ENCODE peak calls at places on chromosomes 2 and 18, in six cellular contexts. Y is HepG2, D is IMR-90, C is A549, V is K562, Z is GM12878. H is an unnamed sample.

GRCh38 chr18:13551305-13551603 is 175.1 kb downstream of the FAM210A start:
- DNase-seq in Y (no peak), Z (no peak), C (no peak), D (no peak), V (no peak), H (no peak)

GRCh38 chr2:174673876-174674275 is 76.3 kb upstream of the WIPF1 start:
- DNase-seq in Z (no peak), V (no peak), C (no peak), D (peak; percentile 59), Y (no peak), H (no peak)

GRCh38 chr2:197515798-197516761 is at the start of gene MOB4:
- DNase-seq in D (peak; percentile 93), C (peak; percentile 73), V (peak; percentile 93), Z (peak; percentile 82), Y (peak; percentile 93), H (peak; percentile 93)

GRCh38 chr2:103353754-103354153 is 591.9 kb downstream of the TMEM182 start:
- DNase-seq in Z (no peak), Y (no peak), C (no peak), V (peak; percentile 21), D (no peak), H (no peak)

GRCh38 chr2:212811946-212812345 is 273.3 kb upstream of the ERBB4 start:
- DNase-seq in Z (no peak), C (no peak), Y (no peak), D (no peak), V (no peak), H (no peak)

GRCh38 chr2:238376884-238377391 is 49.8 kb upstream of the ASB1 start:
- DNase-seq in Z (no peak), D (peak; percentile 30), C (no peak), V (no peak), Y (no peak), H (no peak)

GRCh38 chr18:35143615-35144596 is 96.9 kb upstream of the ZNF397 start:
- DNase-seq in D (peak; percentile 55), Z (no peak), Y (peak; percentile 47), V (peak; percentile 76), C (peak; percentile 19), H (peak; percentile 87)

GRCh38 chr2:133040175-133040574 is 370.2 kb upstream of the LYPD1 start:
- DNase-seq in C (no peak), Y (no peak), D (peak; percentile 76), Z (no peak), V (no peak), H (no peak)

GRCh38 chr2:38421274-38422056 is 44.4 kb upstream of the ATL2 start:
- DNase-seq in D (no peak), V (no peak), Y (no peak), C (no peak), Z (no peak), H (no peak)

GRCh38 chr2:211117026-211117425 is 560.6 kb downstream of the CPS1 start:
- DNase-seq in Z (no peak), Y (no peak), C (no peak), D (no peak), V (no peak), H (no peak)

GRCh38 chr18:49573835-49574234 is 12.0 kb downstream of the LIPG start:
- DNase-seq in V (no peak), C (no peak), D (no peak), Y (no peak), Z (no peak), H (no peak)

GRCh38 chr2:25323042-25323514 is 18.6 kb downstream of the DNMT3A start:
- DNase-seq in Y (no peak), Z (no peak), C (no peak), V (no peak), D (peak; percentile 45), H (no peak)

GRCh38 chr2:186561467-186562208 is 28.2 kb upstream of the ITGAV start:
- DNase-seq in C (no peak), V (no peak), D (no peak), Z (no peak), Y (peak; percentile 90), H (no peak)

GRCh38 chr2:181471783-181472182 is 14.6 kb downstream of the ITGA4 start:
- DNase-seq in Y (no peak), D (no peak), V (no peak), Z (no peak), C (no peak), H (no peak)

GRCh38 chr2:164015328-164016123 is 279.7 kb upstream of the FIGN start:
- DNase-seq in V (no peak), Y (no peak), C (no peak), Z (peak; percentile 96), D (no peak), H (no peak)

GRCh38 chr2:216350214-216350789 is 22.0 kb downstream of the MARCHF4 start:
- DNase-seq in Z (no peak), D (peak; percentile 81), C (no peak), V (peak; percentile 12), Y (no peak), H (no peak)

GRCh38 chr18:48263913-48264506 is 145.2 kb downstream of the ZBTB7C start:
- DNase-seq in Z (no peak), Y (no peak), V (no peak), D (no peak), C (no peak), H (no peak)

GRCh38 chr2:174544156-174544555 is 53.4 kb downstream of the WIPF1 start:
- DNase-seq in C (no peak), V (no peak), Y (peak; percentile 24), Z (no peak), D (no peak), H (no peak)

GRCh38 chr2:44086639-44087036 is 82.0 kb upstream of the PPM1B start:
- DNase-seq in D (no peak), Y (no peak), C (no peak), Z (no peak), V (no peak), H (no peak)

GRCh38 chr2:239329284-239329971 is 71.4 kb downstream of the HDAC4 start:
- DNase-seq in V (no peak), Z (no peak), C (no peak), D (peak; percentile 41), Y (no peak), H (no peak)

GRCh38 chr2:110101280-110101844 is 14.3 kb downstream of the MALL start:
- DNase-seq in D (peak; percentile 100), C (peak; percentile 68), Z (no peak), Y (peak; percentile 77), V (peak; percentile 3), H (no peak)

GRCh38 chr2:128644156-128644555 is 325.5 kb upstream of the HS6ST1 start:
- DNase-seq in C (no peak), D (no peak), Z (no peak), Y (no peak), V (no peak), H (no peak)
- TF ChIP-seq BHLHE40 in C (no peak), D (no peak), Z (no peak), Y (no peak), V (no peak), H (no peak)

GRCh38 chr2:172782506-172783090 is 47.0 kb downstream of the RAPGEF4 start:
- DNase-seq in V (no peak), Z (no peak), D (peak; percentile 31), C (no peak), Y (no peak), H (no peak)
- TF ChIP-seq BHLHE40 in V (no peak), Z (no peak), D (peak; percentile 28), C (no peak), Y (no peak), H (no peak)

DNA sequence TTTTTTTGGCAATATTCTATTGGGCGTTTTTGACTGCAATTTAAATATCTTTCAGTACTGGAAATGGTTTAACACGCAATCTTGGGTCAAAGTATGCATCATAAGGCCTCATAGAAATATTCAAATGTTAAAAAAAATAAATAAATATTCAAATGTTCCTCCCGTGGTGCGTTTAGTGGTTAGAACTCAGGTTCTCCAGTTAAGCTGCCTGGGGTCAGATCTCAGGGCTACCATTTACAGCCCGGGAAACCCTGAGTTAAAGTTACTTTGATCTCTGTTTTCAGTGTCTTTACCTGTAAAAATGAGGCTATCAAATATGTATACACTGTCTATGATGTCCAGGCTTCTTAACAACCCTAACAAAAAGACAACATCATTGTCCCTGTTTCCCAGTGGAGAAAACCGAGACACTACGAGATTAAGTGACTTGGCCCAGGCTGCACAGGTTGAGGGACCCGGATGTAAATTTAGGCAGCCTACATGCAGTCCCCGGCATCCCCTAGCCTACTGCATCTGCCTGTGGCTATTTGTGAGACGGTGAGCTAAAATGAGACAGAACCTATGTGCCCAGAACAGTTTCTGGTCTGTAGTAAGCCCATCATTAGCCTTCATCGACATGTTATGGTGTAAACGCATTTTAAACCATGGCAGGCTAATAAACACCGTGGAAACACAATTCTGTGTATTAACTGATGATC is 1.7 kb downstream of the FHL2 start:
- DNase-seq in Y (no peak), V (peak; percentile 66), C (peak; percentile 40), D (no peak), Z (no peak), H (no peak)
- TF ChIP-seq BHLHE40 in Y (no peak), V (no peak), C (no peak), D (no peak), Z (no peak), H (no peak)

DNA sequence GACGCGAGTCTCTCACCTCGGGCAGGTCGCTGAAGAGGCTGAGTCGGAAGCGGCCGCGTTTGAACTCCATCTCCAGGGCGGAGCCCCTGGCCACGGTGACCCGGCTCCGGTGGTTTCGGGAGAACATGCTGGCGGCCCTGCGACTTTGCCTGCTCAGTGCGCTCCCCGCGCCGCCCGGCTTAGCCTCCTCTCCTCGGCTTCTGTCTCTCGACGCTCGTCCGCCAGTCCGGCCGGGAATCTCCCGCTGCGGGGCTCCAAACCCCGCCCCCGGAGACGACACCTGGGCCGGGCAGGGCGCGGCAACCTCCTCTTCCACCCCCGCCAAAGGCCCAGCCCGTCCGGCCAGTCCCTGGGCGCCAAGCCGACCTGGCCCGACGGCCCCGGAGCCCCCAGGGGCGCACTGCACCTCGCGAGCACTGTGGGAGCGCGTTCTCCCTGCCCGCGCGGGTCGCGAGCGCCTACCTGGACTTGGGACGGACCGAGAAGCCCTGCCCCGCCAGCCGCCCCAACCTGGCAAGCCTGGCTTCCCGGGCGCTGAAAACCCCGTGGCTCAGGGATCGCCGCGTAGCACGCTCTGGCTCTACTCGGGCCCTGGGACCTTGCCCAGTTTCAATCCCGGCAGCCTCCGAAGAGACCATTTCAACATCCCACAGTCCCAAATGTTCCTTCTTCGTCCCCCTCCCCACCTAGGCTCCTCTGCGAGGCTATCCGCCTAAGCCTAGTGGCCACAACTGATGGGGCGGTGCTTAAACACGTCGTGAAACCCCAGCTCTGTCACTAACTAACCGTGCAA is at the start of gene RTKN:
- DNase-seq in C (no peak), Z (no peak), Y (peak; percentile 96), V (no peak), D (no peak), H (peak; percentile 49)
- TF ChIP-seq BHLHE40 in C (no peak), Z (no peak), Y (no peak), V (no peak), D (no peak), H (no peak)

H was measured in HEK293T.